ENCODE peak calls at places on chromosomes 2 and 18, in seven cellular contexts. Y is CD8-positive, alpha-beta T cell; N is H9; J is transverse colon; E is PC-9; W is OCI-LY7; M is IMR-90. P is an unnamed sample. For H3K4me1, the result is how much of the 10 kb centered on the place peaks cover.

GRCh38 chr2:221747289-221747972 is 175.3 kb upstream of the EPHA4 start:
- DNase-seq in J (no peak), M (no peak), W (no peak), E (no peak), N (no peak), Y (no peak), P (no peak)

GRCh38 chr2:141200191-141200590 is 930.6 kb downstream of the LRP1B start:
- DNase-seq in N (no peak), M (no peak), W (no peak), E (no peak), Y (no peak), J (no peak), P (no peak)

GRCh38 chr2:98378901-98379300 is 32.6 kb downstream of the CNGA3 start:
- DNase-seq in M (peak), W (no peak), Y (no peak), N (no peak), J (no peak), E (peak), P (peak)

GRCh38 chr2:36965751-36966369 is 476 bp downstream of the STRN start:
- DNase-seq in Y (no peak), M (no peak), J (peak), W (peak), N (peak), E (no peak), P (peak)

GRCh38 chr2:160288324-160288723 is 88.3 kb upstream of the ITGB6 start:
- DNase-seq in Y (no peak), J (no peak), M (no peak), W (no peak), E (no peak), N (no peak), P (no peak)

GRCh38 chr2:28547906-28548600 is 52.2 kb downstream of the PLB1 start:
- DNase-seq in W (no peak), E (no peak), J (no peak), N (no peak), Y (no peak), M (no peak), P (no peak)

GRCh38 chr2:218691234-218691633 is 19.3 kb downstream of the STK36 start:
- DNase-seq in M (peak), J (no peak), E (no peak), N (no peak), Y (no peak), W (no peak), P (no peak)

GRCh38 chr2:43464546-43464945 is 131.3 kb downstream of the THADA start:
- DNase-seq in N (no peak), Y (no peak), M (peak), J (peak), W (no peak), E (no peak), P (peak)

GRCh38 chr2:237234268-237234667 is 148.6 kb downstream of the COPS8 start:
- DNase-seq in J (no peak), E (no peak), W (no peak), M (no peak), Y (no peak), N (no peak), P (no peak)

GRCh38 chr18:24190590-24190989 is 51.7 kb downstream of the CABYR start:
- DNase-seq in E (no peak), N (no peak), M (no peak), Y (no peak), J (no peak), W (no peak), P (no peak)

GRCh38 chr2:175293776-175294175 is 112.3 kb upstream of the ATP5MC3 start:
- DNase-seq in E (no peak), M (no peak), N (no peak), Y (no peak), W (no peak), J (no peak), P (no peak)

GRCh38 chr2:230439590-230439989 is 23.6 kb downstream of the SP100 start:
- DNase-seq in M (no peak), W (peak), E (no peak), Y (no peak), N (no peak), J (no peak), P (no peak)

GRCh38 chr18:48184118-48184517 is 225.1 kb downstream of the ZBTB7C start:
- DNase-seq in J (no peak), W (no peak), E (no peak), Y (no peak), N (no peak), M (no peak), P (no peak)

GRCh38 chr2:183195998-183196409 is 71.8 kb downstream of the NUP35 start:
- DNase-seq in Y (no peak), W (no peak), N (no peak), J (no peak), E (no peak), M (no peak), P (no peak)

GRCh38 chr2:119753041-119753929 is 6.4 kb upstream of the PTPN4 start:
- DNase-seq in E (no peak), J (no peak), W (peak), M (peak), Y (no peak), N (no peak), P (peak)

GRCh38 chr2:128178650-128179460 is 87.9 kb downstream of the UGGT1 start:
- DNase-seq in E (peak), J (peak), W (peak), Y (no peak), M (peak), N (peak), P (peak)

GRCh38 chr2:85613717-85614515 is 2.0 kb upstream of the C2orf68 start:
- DNase-seq in W (no peak), J (no peak), Y (no peak), M (no peak), E (no peak), N (no peak), P (no peak)

GRCh38 chr2:119257198-119257597 is 33.6 kb downstream of the STEAP3 start:
- DNase-seq in M (no peak), W (no peak), Y (no peak), N (peak), E (no peak), J (no peak), P (no peak)

GRCh38 chr2:164314148-164314547 is 307.1 kb downstream of the GRB14 start:
- DNase-seq in Y (no peak), W (no peak), M (no peak), N (no peak), E (peak), J (no peak), P (peak)

GRCh38 chr18:48356909-48357631 is 52.1 kb downstream of the ZBTB7C start:
- DNase-seq in J (no peak), M (no peak), E (peak), N (peak), W (no peak), Y (no peak), P (no peak)

GRCh38 chr2:14681608-14682007 is 49.1 kb downstream of the LRATD1 start:
- DNase-seq in Y (no peak), E (no peak), N (no peak), W (no peak), J (no peak), M (no peak), P (no peak)

GRCh38 chr2:119301413-119301812 is 65.2 kb downstream of the C2orf76 start:
- DNase-seq in Y (no peak), W (no peak), E (no peak), J (no peak), M (peak), N (no peak), P (no peak)

GRCh38 chr2:107281637-107282036 is 395.7 kb upstream of the ST6GAL2 start:
- DNase-seq in W (no peak), E (no peak), M (no peak), J (no peak), Y (no peak), N (no peak), P (no peak)

GRCh38 chr2:23207871-23208270 is 177.1 kb upstream of the KLHL29 start:
- DNase-seq in W (no peak), M (no peak), Y (no peak), N (no peak), E (no peak), J (peak), P (no peak)

GRCh38 chr18:49444599-49444998 is 15.8 kb downstream of the DYM start:
- DNase-seq in E (no peak), J (no peak), W (no peak), N (no peak), M (no peak), Y (no peak), P (no peak)

GRCh38 chr2:128624956-128625355 is 306.3 kb upstream of the HS6ST1 start:
- DNase-seq in Y (no peak), W (no peak), J (no peak), N (no peak), E (no peak), M (no peak), P (no peak)

GRCh38 chr2:112881217-112882000 is 29.6 kb upstream of the IL37 start:
- DNase-seq in Y (no peak), J (no peak), W (peak), E (no peak), N (no peak), M (peak), P (peak)

GRCh38 chr2:34447097-34447496 is 848.0 kb upstream of the FAM98A start:
- DNase-seq in E (no peak), N (peak), Y (no peak), W (no peak), J (no peak), M (no peak), P (no peak)

GRCh38 chr2:94759211-94759610 is 112.0 kb upstream of the TEKT4 start:
- DNase-seq in E (peak), M (no peak), J (no peak), N (no peak), W (peak), Y (no peak), P (no peak)

GRCh38 chr18:5339202-5339834 is 43.8 kb upstream of the ZBTB14 start:
- DNase-seq in N (no peak), J (no peak), M (no peak), E (no peak), Y (no peak), W (no peak), P (no peak)

GRCh38 chr2:118059919-118060478 is 28.3 kb upstream of the INSIG2 start:
- DNase-seq in Y (no peak), J (no peak), N (no peak), E (no peak), M (peak), W (peak), P (no peak)

GRCh38 chr2:180630756-180631155 is 349.6 kb upstream of the UBE2E3 start:
- DNase-seq in J (no peak), Y (no peak), N (no peak), M (peak), E (no peak), W (no peak), P (no peak)

GRCh38 chr2:237591021-237591370 is 462 bp upstream of the RAB17 start:
- DNase-seq in W (no peak), E (peak), N (peak), Y (no peak), J (peak), M (no peak), P (peak)

GRCh38 chr2:105712166-105712915 is 32.4 kb upstream of the NCK2 start:
- DNase-seq in M (no peak), N (no peak), J (no peak), W (no peak), Y (no peak), E (no peak), P (peak)

GRCh38 chr2:209431701-209432100 is 7.9 kb downstream of the MAP2 start:
- DNase-seq in J (no peak), M (peak), E (peak), Y (no peak), W (no peak), N (no peak), P (no peak)

GRCh38 chr2:122193622-122194021 is 438.2 kb downstream of the TSN start:
- DNase-seq in W (no peak), Y (no peak), M (peak), J (no peak), E (no peak), N (no peak), P (no peak)

GRCh38 chr18:45571714-45572113 is 43.6 kb upstream of the SLC14A2 start:
- DNase-seq in J (no peak), Y (no peak), M (no peak), N (no peak), E (no peak), W (no peak), P (no peak)

GRCh38 chr2:108560241-108560811 is 26.1 kb downstream of the LIMS1 start:
- DNase-seq in M (no peak), E (no peak), Y (no peak), J (no peak), W (no peak), N (no peak), P (no peak)

GRCh38 chr2:37740330-37740729 is 68.9 kb upstream of the CDC42EP3 start:
- DNase-seq in Y (no peak), M (peak), W (no peak), N (no peak), J (no peak), E (no peak), P (no peak)

GRCh38 chr2:190843874-190844699 is 36.5 kb upstream of the GLS start:
- DNase-seq in E (peak), Y (no peak), M (peak), N (no peak), J (no peak), W (no peak), P (no peak)

GRCh38 chr2:190842606-190843104 is 38.0 kb upstream of the GLS start:
- DNase-seq in N (no peak), E (no peak), M (no peak), Y (no peak), J (no peak), W (no peak), P (no peak)

GRCh38 chr2:190847504-190848201 is 33.0 kb upstream of the GLS start:
- DNase-seq in N (no peak), J (no peak), E (no peak), Y (no peak), M (peak), W (no peak), P (no peak)

GRCh38 chr2:190846746-190847145 is 33.9 kb upstream of the GLS start:
- DNase-seq in Y (no peak), N (no peak), W (no peak), E (no peak), J (no peak), M (no peak), P (no peak)

DNA sequence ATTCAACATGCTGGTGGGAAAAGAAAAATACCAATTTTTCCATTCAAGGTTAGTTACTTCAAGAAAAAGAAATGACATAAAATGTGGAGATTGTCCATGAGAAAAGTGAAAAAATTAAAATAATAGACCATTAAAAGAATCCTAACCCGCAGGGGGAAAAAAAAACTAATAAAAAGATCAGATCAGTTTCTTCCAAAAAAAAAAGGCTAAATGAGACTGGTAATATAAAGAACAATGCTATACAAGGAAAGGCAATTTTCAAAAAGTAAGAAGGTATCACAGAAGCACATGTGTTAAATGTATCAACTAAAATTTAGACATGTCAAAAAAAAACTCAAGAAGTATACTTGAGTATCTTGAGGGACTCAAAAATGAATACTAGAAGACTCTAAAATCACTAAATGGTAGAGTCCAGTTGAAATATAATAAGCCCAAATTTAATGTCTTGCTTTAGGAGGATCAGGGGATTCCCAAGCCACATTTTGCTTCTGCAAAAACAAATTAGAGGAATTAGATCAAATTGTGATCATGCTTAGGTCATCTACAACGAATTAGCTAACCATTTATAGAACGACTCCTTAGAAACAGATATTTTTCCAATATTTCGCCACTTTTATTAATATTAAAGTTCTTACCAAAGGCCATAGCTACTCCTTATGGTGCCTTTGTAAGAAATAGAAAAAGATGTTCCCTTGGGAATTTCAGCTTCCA is 35.8 kb upstream of the GLS start:
- DNase-seq in M (no peak), W (no peak), N (no peak), J (no peak), E (no peak), Y (no peak), P (no peak)
- H3K4me1 ChIP-seq in M (under half), W (under half), N (under half), J (under half), E (half or more), Y (under half), P (under half)

GRCh38 chr18:79971211-79971952 is 6.9 kb downstream of the HSBP1L1 start:
- DNase-seq in N (no peak), M (no peak), W (no peak), J (no peak), E (no peak), Y (no peak), P (no peak)

GRCh38 chr18:79974025-79974424 is 9.6 kb downstream of the HSBP1L1 start:
- DNase-seq in N (no peak), E (no peak), Y (no peak), J (no peak), M (no peak), W (no peak), P (no peak)

GRCh38 chr18:79971986-79972385 is 7.5 kb downstream of the HSBP1L1 start:
- DNase-seq in N (no peak), E (no peak), M (no peak), W (no peak), J (no peak), Y (no peak), P (no peak)

GRCh38 chr18:79973517-79973916 is 9.1 kb downstream of the HSBP1L1 start:
- DNase-seq in E (no peak), W (no peak), N (no peak), M (no peak), Y (no peak), J (no peak), P (no peak)

GRCh38 chr18:79972720-79973119 is 8.3 kb downstream of the HSBP1L1 start:
- DNase-seq in M (no peak), Y (no peak), N (no peak), W (no peak), E (no peak), J (peak), P (no peak)
- H3K27ac ChIP-seq in M (no peak), Y (no peak), N (no peak), W (no peak), E (no peak), J (peak), P (no peak)

DNA sequence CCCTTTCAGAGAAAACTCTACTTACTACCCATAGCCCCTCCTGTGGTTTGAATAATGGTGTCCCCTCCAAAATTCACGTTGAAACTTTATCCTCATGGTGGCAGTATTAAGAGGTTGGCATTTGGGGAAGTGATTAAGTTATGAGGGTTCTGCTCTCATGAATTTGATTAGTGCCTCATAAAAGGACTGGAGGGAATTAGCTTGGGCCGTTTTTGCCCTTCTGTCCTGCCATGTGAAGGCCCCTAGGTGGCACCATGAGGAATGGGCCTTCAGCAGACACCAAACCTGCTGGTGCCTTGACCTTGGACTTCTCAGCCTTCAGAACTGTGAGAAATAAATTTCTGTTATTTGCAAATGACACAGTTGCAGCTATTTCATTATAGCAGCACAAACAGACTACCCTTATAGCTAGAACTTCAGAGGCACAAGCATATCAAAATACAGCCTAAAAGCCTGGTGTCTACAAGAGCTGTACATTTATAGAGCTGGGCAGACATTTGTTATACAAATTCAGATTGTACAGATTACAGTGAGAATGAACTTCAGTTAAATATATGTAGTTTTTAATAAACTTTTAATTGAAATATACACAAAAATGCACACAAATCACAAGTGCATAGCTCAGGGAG is 2.6 kb upstream of the PTPN2 start:
- DNase-seq in M (no peak), N (peak), E (no peak), W (peak), J (no peak), Y (no peak), P (peak)
- TF ChIP-seq CTCF in M (peak), N (peak), E (peak), W (peak), J (peak), Y (no peak), P (peak)

GRCh38 chr2:240997141-240997855 is 1.1 kb upstream of the SNED1 start:
- DNase-seq in Y (no peak), M (no peak), J (peak), W (no peak), N (no peak), E (no peak), P (no peak)
- H3K4me1 ChIP-seq in Y (under half), M (under half), J (under half), W (under half), N (under half), E (under half), P (half or more)

DNA sequence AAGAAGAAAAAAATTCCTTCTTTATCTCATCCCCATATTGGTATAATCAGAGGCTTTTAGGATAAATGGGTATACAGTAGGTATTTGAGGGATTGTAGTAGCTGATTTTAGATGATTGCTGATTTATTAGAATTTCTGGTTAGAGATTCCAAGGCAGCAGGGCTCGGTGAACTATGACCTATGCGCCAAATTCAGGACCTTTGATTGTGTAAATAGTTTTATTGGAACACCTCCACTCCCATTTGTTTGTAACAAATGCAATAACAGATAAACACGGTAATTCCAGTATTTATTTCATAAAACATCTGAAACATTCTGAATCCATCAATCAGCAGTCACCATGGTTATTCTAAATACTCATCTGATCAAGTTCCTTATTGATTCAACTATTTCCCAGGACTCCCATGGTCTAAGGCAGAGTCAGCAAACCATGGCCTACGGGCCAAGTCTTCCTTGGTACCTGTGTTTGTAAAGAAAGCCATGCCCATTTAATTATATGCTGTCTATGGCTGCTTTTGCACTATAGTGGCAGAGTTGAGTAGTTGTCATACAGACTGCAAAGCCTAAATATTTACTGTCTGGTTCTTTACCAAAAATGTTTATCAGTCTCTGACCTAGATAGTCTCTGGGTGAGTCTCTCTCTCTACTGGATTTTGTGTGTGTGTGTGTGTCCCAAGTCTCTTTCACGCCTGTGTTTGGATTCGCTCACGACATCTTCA is 4.3 kb downstream of the MGAT5 start:
- DNase-seq in E (no peak), Y (no peak), J (no peak), N (no peak), W (no peak), M (no peak), P (no peak)
- H3K27ac ChIP-seq in E (no peak), Y (no peak), J (no peak), N (no peak), W (peak), M (no peak), P (no peak)